ENCODE peak calls at places on chromosomes 2 and 18, in four cellular contexts. R is skeletal muscle cell, X is uterus, L is foreskin melanocyte. O is an unnamed sample.
A peak's percentile ranks its signal among the peaks of the same experiment; 100 is the strongest.

GRCh38 chr2:40371525-40372277 is 80.2 kb downstream of the SLC8A1 start:
- DNase-seq in R (peak; percentile 60), X (peak; percentile 69), L (peak; percentile 61), O (no peak)

GRCh38 chr18:7234061-7234460 is 3.2 kb downstream of the LRRC30 start:
- DNase-seq in R (no peak), X (no peak), L (no peak), O (no peak)

GRCh38 chr18:27423581-27423980 is 238.5 kb upstream of the CHST9 start:
- DNase-seq in X (no peak), R (no peak), L (no peak), O (no peak)

GRCh38 chr2:170196962-170197361 is 19.0 kb downstream of the MYO3B start:
- DNase-seq in L (no peak), X (no peak), R (no peak), O (no peak)

GRCh38 chr2:118421648-118422047 is 333.4 kb downstream of the INSIG2 start:
- DNase-seq in L (no peak), X (no peak), R (no peak), O (no peak)

GRCh38 chr2:168237741-168238140 is 9.7 kb downstream of the STK39 start:
- DNase-seq in X (no peak), L (no peak), R (no peak), O (no peak)

GRCh38 chr2:23788100-23788499 is 138.8 kb downstream of the ATAD2B start:
- DNase-seq in X (no peak), R (no peak), L (no peak), O (no peak)

GRCh38 chr18:48743046-48743445 is 204.2 kb downstream of the CTIF start:
- DNase-seq in L (peak; percentile 94), R (no peak), X (peak; percentile 67), O (no peak)